ENCODE peak calls at places on chromosomes 7 and 10, in six cellular contexts. One of them, this sample, is unnamed.

GRCh38 chr10:114250246-114250645 is 11.2 kb downstream of the VWA2 start:
- DNase-seq in uterus: no peak
- DNase-seq in Peyer's patch: no peak
- DNase-seq in testis: no peak
- DNase-seq in heart left ventricle: no peak
- DNase-seq in HCT116: no peak
- DNase-seq in this sample: no peak

GRCh38 chr7:132503415-132503814 is 72.9 kb downstream of the PLXNA4 start:
- DNase-seq in uterus: no peak
- DNase-seq in Peyer's patch: no peak
- DNase-seq in testis: no peak
- DNase-seq in heart left ventricle: no peak
- DNase-seq in HCT116: no peak
- DNase-seq in this sample: no peak

GRCh38 chr7:30315589-30315988 is 31.2 kb downstream of the ZNRF2 start:
- DNase-seq in uterus: no peak
- DNase-seq in Peyer's patch: no peak
- DNase-seq in testis: no peak
- DNase-seq in heart left ventricle: no peak
- DNase-seq in HCT116: no peak
- DNase-seq in this sample: no peak

GRCh38 chr10:95532536-95532935 is 28.6 kb downstream of the SORBS1 start:
- DNase-seq in uterus: no peak
- DNase-seq in Peyer's patch: no peak
- DNase-seq in testis: no peak
- DNase-seq in heart left ventricle: no peak
- DNase-seq in HCT116: no peak
- DNase-seq in this sample: no peak

GRCh38 chr10:113425596-113425995 is 127.3 kb upstream of the HABP2 start:
- DNase-seq in uterus: no peak
- DNase-seq in Peyer's patch: no peak
- DNase-seq in testis: no peak
- DNase-seq in heart left ventricle: no peak
- DNase-seq in HCT116: no peak
- DNase-seq in this sample: no peak

GRCh38 chr10:124296121-124296812 is 122.5 kb downstream of the OAT start:
- DNase-seq in uterus: no peak
- DNase-seq in Peyer's patch: peak
- DNase-seq in testis: no peak
- DNase-seq in heart left ventricle: no peak
- DNase-seq in HCT116: no peak
- DNase-seq in this sample: no peak

GRCh38 chr10:110010076-110011069 is 2.6 kb downstream of the ADD3 start:
- DNase-seq in uterus: no peak
- DNase-seq in Peyer's patch: no peak
- DNase-seq in testis: no peak
- DNase-seq in heart left ventricle: no peak
- DNase-seq in HCT116: no peak
- DNase-seq in this sample: no peak

GRCh38 chr7:27459021-27459728 is 203.5 kb downstream of the HIBADH start:
- DNase-seq in uterus: peak
- DNase-seq in Peyer's patch: no peak
- DNase-seq in testis: no peak
- DNase-seq in heart left ventricle: peak
- DNase-seq in HCT116: no peak
- DNase-seq in this sample: peak

GRCh38 chr10:79196470-79197461 is 128.0 kb downstream of the ZMIZ1 start:
- DNase-seq in uterus: peak
- DNase-seq in Peyer's patch: peak
- DNase-seq in testis: peak
- DNase-seq in heart left ventricle: peak
- DNase-seq in HCT116: peak
- DNase-seq in this sample: peak

GRCh38 chr7:70693690-70694356 is 438.1 kb upstream of the GALNT17 start:
- DNase-seq in uterus: peak
- DNase-seq in Peyer's patch: peak
- DNase-seq in testis: peak
- DNase-seq in heart left ventricle: peak
- DNase-seq in HCT116: no peak
- DNase-seq in this sample: peak
- TF ChIP-seq POLR2A in uterus: peak
- TF ChIP-seq POLR2A in Peyer's patch: peak
- TF ChIP-seq POLR2A in testis: no peak
- TF ChIP-seq POLR2A in heart left ventricle: peak
- TF ChIP-seq POLR2A in HCT116: no peak
- TF ChIP-seq POLR2A in this sample: peak

GRCh38 chr10:61965694-61966284 is 64.3 kb downstream of the ARID5B start:
- DNase-seq in uterus: no peak
- DNase-seq in Peyer's patch: no peak
- DNase-seq in testis: no peak
- DNase-seq in heart left ventricle: no peak
- DNase-seq in HCT116: no peak
- DNase-seq in this sample: no peak
- H3K27ac ChIP-seq in uterus: no peak
- H3K27ac ChIP-seq in Peyer's patch: no peak
- H3K27ac ChIP-seq in testis: no peak
- H3K27ac ChIP-seq in heart left ventricle: no peak
- H3K27ac ChIP-seq in HCT116: no peak
- H3K27ac ChIP-seq in this sample: no peak

GRCh38 chr10:50883624-50884023 is 1.8 kb downstream of the A1CF start:
- DNase-seq in uterus: no peak
- DNase-seq in Peyer's patch: no peak
- DNase-seq in testis: no peak
- DNase-seq in heart left ventricle: no peak
- DNase-seq in HCT116: no peak
- DNase-seq in this sample: no peak
- TF ChIP-seq POLR2A in uterus: no peak
- TF ChIP-seq POLR2A in Peyer's patch: no peak
- TF ChIP-seq POLR2A in testis: no peak
- TF ChIP-seq POLR2A in heart left ventricle: no peak
- TF ChIP-seq POLR2A in HCT116: no peak
- TF ChIP-seq POLR2A in this sample: no peak

DNA sequence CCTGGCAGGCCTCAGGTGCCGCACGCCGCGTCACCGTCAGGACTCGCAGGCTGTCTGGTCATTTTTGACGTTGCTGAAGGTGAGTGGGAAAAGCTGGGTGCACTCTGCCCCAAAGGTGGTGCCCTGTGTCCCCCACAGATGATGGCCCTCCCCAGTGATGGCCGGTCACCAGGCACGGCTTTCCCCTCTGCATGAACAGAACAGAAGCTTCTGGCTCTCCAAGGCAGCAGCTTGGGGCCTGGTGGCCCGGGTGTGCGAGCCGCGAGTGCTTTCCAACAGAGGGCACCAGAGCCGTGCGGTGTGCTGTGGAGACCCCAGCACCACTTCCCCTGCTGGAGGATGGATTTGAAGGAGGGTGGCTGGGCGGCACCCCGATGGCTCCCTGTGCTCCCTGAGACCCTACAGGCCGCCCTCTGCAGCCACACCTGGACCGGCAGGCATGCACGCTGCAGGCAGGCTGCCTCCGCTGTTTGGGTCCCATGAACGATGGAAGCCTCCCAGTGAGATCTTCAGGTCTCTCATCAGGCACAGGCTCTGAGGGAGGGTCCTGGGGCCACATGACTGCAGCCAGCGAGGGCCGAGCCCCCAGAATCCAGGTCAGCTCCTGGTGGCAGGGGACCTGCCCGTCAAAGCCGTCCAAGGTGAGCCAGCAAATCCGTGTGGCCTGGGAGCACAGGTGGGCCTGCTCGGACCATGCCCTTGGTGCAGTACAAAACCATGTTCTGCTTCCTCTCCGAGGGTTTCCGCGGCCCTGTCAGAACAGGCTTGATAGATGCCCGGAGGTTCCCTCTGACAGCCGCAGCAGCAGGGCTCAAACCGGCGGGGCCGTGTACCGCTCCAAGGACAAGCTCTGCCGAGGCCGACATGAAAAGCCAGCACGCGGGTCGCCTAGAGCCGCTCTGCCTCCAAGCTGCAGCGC is 195.4 kb downstream of the EBF3 start:
- DNase-seq in uterus: no peak
- DNase-seq in Peyer's patch: no peak
- DNase-seq in testis: peak
- DNase-seq in heart left ventricle: peak
- DNase-seq in HCT116: no peak
- DNase-seq in this sample: no peak
- H3K27ac ChIP-seq in uterus: no peak
- H3K27ac ChIP-seq in Peyer's patch: no peak
- H3K27ac ChIP-seq in testis: no peak
- H3K27ac ChIP-seq in heart left ventricle: no peak
- H3K27ac ChIP-seq in HCT116: no peak
- H3K27ac ChIP-seq in this sample: no peak

GRCh38 chr10:43648392-43649148 is at the start of gene ZNF32:
- DNase-seq in uterus: peak
- DNase-seq in Peyer's patch: peak
- DNase-seq in testis: peak
- DNase-seq in heart left ventricle: peak
- DNase-seq in HCT116: peak
- DNase-seq in this sample: peak
- TF ChIP-seq POLR2A in uterus: peak
- TF ChIP-seq POLR2A in Peyer's patch: peak
- TF ChIP-seq POLR2A in testis: no peak
- TF ChIP-seq POLR2A in heart left ventricle: peak
- TF ChIP-seq POLR2A in HCT116: no peak
- TF ChIP-seq POLR2A in this sample: peak

GRCh38 chr7:1986366-1987083 is 246.2 kb downstream of the MAD1L1 start:
- DNase-seq in uterus: no peak
- DNase-seq in Peyer's patch: no peak
- DNase-seq in testis: no peak
- DNase-seq in heart left ventricle: no peak
- DNase-seq in HCT116: no peak
- DNase-seq in this sample: no peak
- H3K27ac ChIP-seq in uterus: no peak
- H3K27ac ChIP-seq in Peyer's patch: no peak
- H3K27ac ChIP-seq in testis: no peak
- H3K27ac ChIP-seq in heart left ventricle: no peak
- H3K27ac ChIP-seq in HCT116: no peak
- H3K27ac ChIP-seq in this sample: no peak

GRCh38 chr7:20133803-20134202 is 83.4 kb downstream of the MACC1 start:
- DNase-seq in uterus: no peak
- DNase-seq in Peyer's patch: no peak
- DNase-seq in testis: no peak
- DNase-seq in heart left ventricle: no peak
- DNase-seq in HCT116: no peak
- DNase-seq in this sample: no peak

GRCh38 chr7:20136647-20137046 is 80.5 kb downstream of the MACC1 start:
- DNase-seq in uterus: no peak
- DNase-seq in Peyer's patch: no peak
- DNase-seq in testis: no peak
- DNase-seq in heart left ventricle: no peak
- DNase-seq in HCT116: no peak
- DNase-seq in this sample: no peak

GRCh38 chr7:20132596-20132995 is 84.6 kb downstream of the MACC1 start:
- DNase-seq in uterus: no peak
- DNase-seq in Peyer's patch: no peak
- DNase-seq in testis: no peak
- DNase-seq in heart left ventricle: no peak
- DNase-seq in HCT116: no peak
- DNase-seq in this sample: no peak

GRCh38 chr7:20131776-20132175 is 85.4 kb downstream of the MACC1 start:
- DNase-seq in uterus: no peak
- DNase-seq in Peyer's patch: no peak
- DNase-seq in testis: no peak
- DNase-seq in heart left ventricle: no peak
- DNase-seq in HCT116: no peak
- DNase-seq in this sample: no peak
- TF ChIP-seq POLR2A in uterus: no peak
- TF ChIP-seq POLR2A in Peyer's patch: no peak
- TF ChIP-seq POLR2A in testis: no peak
- TF ChIP-seq POLR2A in heart left ventricle: no peak
- TF ChIP-seq POLR2A in HCT116: no peak
- TF ChIP-seq POLR2A in this sample: no peak

DNA sequence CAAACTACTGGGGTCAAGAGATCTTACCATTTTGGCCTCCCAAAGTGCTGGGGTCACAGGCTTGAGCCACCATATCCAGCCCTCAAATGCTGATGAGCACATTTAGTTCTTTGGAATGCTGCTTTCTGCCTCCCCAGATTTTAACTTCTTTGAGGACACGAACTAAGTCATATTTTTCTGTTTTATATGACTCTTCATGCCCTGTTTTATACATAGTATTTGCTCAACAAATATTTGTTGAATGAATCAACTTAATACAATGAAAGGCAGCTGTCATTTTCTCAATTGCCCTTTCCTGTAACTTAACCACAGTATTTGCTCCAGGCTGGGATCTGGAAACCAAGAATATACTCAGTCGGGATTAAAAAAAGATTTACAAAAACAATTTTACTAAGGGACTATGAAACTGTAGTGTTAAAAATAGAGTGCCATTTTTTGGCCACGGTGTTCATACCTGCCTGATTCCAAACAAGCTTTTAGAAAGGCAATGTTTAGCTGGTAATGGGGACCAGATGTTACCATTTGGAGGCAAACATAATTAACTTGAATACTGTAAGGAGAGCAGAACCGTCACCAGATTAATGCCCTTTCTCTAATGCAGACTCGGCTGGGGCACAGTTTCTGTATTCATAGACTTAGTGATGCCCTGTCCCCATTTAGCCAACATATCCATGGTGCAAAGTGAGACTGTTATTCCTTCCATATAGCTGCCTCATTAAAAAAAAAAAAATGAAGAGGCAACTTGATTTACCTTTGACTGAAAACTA is 117.6 kb downstream of the NRP1 start:
- DNase-seq in uterus: no peak
- DNase-seq in Peyer's patch: no peak
- DNase-seq in testis: no peak
- DNase-seq in heart left ventricle: no peak
- DNase-seq in HCT116: no peak
- DNase-seq in this sample: no peak
- H3K27ac ChIP-seq in uterus: peak
- H3K27ac ChIP-seq in Peyer's patch: no peak
- H3K27ac ChIP-seq in testis: peak
- H3K27ac ChIP-seq in heart left ventricle: peak
- H3K27ac ChIP-seq in HCT116: no peak
- H3K27ac ChIP-seq in this sample: peak

This sample was measured in gastrocnemius medialis.